ENCODE peak calls at places on chromosome 6, in eight cellular contexts. R, D, M, J, H, S, P and G are unnamed samples.

GRCh38 chr6:161511455-161512159 is 237.7 kb upstream of the AGPAT4 start:
- DNase-seq in R (no peak), D (no peak), M (no peak), J (no peak), H (peak; percentile 3), S (no peak), P (no peak), G (no peak)

GRCh38 chr6:122778961-122779671 is 400 bp upstream of the FABP7 start:
- DNase-seq in R (no peak), D (no peak), M (no peak), J (no peak), H (peak; percentile 40), S (no peak), P (peak; percentile 29), G (no peak)

GRCh38 chr6:4888841-4889240 is 112.6 kb downstream of the CDYL start:
- DNase-seq in R (no peak), D (no peak), M (no peak), J (no peak), H (no peak), S (no peak), P (no peak), G (no peak)

GRCh38 chr6:131776986-131777385 is 30.8 kb upstream of the ENPP1 start:
- DNase-seq in R (no peak), D (no peak), M (no peak), J (no peak), H (no peak), S (no peak), P (no peak), G (no peak)

GRCh38 chr6:28205879-28206278 is 19.2 kb upstream of the ZSCAN9 start:
- DNase-seq in R (no peak), D (no peak), M (no peak), J (no peak), H (no peak), S (no peak), P (no peak), G (no peak)

GRCh38 chr6:36803482-36803881 is 35.8 kb downstream of the CPNE5 start:
- DNase-seq in R (no peak), D (no peak), M (no peak), J (no peak), H (no peak), S (no peak), P (no peak), G (no peak)

GRCh38 chr6:57265755-57266221 is 43.7 kb upstream of the RAB23 start:
- DNase-seq in R (no peak), D (no peak), M (no peak), J (no peak), H (no peak), S (no peak), P (peak; percentile 81), G (no peak)

GRCh38 chr6:127328043-127328442 is 15.4 kb downstream of the ECHDC1 start:
- DNase-seq in R (no peak), D (peak; percentile 17), M (no peak), J (no peak), H (no peak), S (no peak), P (peak; percentile 60), G (no peak)

GRCh38 chr6:45983041-45983440 is 32.6 kb downstream of the CLIC5 start:
- DNase-seq in R (no peak), D (no peak), M (no peak), J (no peak), H (no peak), S (no peak), P (no peak), G (no peak)

GRCh38 chr6:157724138-157724537 is 98.9 kb upstream of the SNX9 start:
- DNase-seq in R (no peak), D (no peak), M (no peak), J (no peak), H (no peak), S (no peak), P (no peak), G (no peak)

GRCh38 chr6:106939208-106939607 is 35.3 kb downstream of the CD24 start:
- DNase-seq in R (no peak), D (no peak), M (no peak), J (no peak), H (no peak), S (no peak), P (no peak), G (no peak)